ENCODE peak calls at places on chromosomes 12 and 14, in seven cellular contexts. O, K, G, S, Q, B and W are unnamed samples.

GRCh38 chr12:60752589-60752988 is 1156.8 kb downstream of the SLC16A7 start:
- DNase-seq in Q (no peak), O (no peak), B (no peak), G (no peak), K (no peak), S (no peak), W (no peak)

GRCh38 chr14:103108749-103109207 is 14.3 kb downstream of the EXOC3L4 start:
- DNase-seq in B (no peak), K (no peak), Q (no peak), G (peak; percentile 58), S (peak; percentile 52), O (no peak), W (no peak)

GRCh38 chr14:23281247-23281646 is 4.7 kb downstream of the HOMEZ start:
- DNase-seq in Q (no peak), G (no peak), K (no peak), B (no peak), O (no peak), S (no peak), W (no peak)

GRCh38 chr14:103753809-103754208 is 38.2 kb downstream of the ZFYVE21 start:
- DNase-seq in B (no peak), G (no peak), S (no peak), Q (no peak), O (no peak), K (no peak), W (no peak)

GRCh38 chr12:114221976-114222630 is 183.8 kb downstream of the TBX5 start:
- DNase-seq in K (no peak), O (no peak), Q (no peak), G (no peak), B (no peak), S (no peak), W (no peak)

GRCh38 chr12:62292761-62293446 is 32.7 kb downstream of the USP15 start:
- DNase-seq in B (no peak), K (no peak), G (peak; percentile 42), O (no peak), S (no peak), Q (no peak), W (no peak)

GRCh38 chr12:25200703-25201102 is 5.7 kb downstream of the ETFRF1 start:
- DNase-seq in G (no peak), K (no peak), Q (no peak), S (peak; percentile 11), B (no peak), O (no peak), W (no peak)

GRCh38 chr12:124767075-124767821 is 96.4 kb downstream of the SCARB1 start:
- DNase-seq in B (peak; percentile 80), S (peak; percentile 58), G (peak; percentile 67), O (peak; percentile 95), K (no peak), Q (no peak), W (peak; percentile 96)

GRCh38 chr14:24289649-24290283 is 9.8 kb downstream of the DHRS1 start:
- DNase-seq in G (no peak), S (no peak), K (no peak), B (no peak), Q (no peak), O (no peak), W (no peak)

GRCh38 chr14:35337557-35338255 is 45.5 kb downstream of the PSMA6 start:
- DNase-seq in O (no peak), S (no peak), Q (no peak), B (no peak), K (no peak), G (no peak), W (no peak)

DNA sequence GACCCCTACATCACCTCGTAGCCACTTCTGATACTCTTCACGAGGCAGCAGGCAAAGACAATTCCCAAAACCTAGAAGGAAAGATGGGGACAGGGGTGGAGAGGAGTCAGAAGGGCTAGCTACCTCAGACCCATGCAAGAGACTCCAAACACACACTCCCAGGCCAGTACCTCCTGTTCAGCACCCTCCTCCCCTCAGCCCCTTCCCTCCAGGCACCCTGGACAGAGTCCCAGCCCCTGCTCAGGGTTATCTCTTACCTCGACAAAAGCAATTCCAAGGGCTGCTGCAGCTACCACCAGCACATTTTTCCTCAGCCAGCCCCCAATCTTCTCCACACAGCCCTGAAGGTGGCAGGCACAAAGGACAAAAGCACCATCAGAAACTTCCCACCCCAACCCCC is 3.3 kb downstream of the CD63 start:
- DNase-seq in Q (no peak), B (no peak), S (no peak), K (no peak), O (no peak), G (no peak), W (no peak)
- H3K4me3 ChIP-seq in Q (no peak overlapping the region), B (no peak overlapping the region), S (peak overlapping the region; percentile 38), K (no peak overlapping the region), O (no peak overlapping the region), G (no peak overlapping the region), W (no peak overlapping the region)

GRCh38 chr14:37057776-37058175 is 114.6 kb downstream of the SLC25A21 start:
- DNase-seq in B (no peak), G (no peak), Q (no peak), K (no peak), S (no peak), O (no peak), W (no peak)
- TF ChIP-seq CTCF in B (no peak), G (no peak), Q (no peak), K (no peak), S (no peak), O (no peak), W (no peak)

DNA sequence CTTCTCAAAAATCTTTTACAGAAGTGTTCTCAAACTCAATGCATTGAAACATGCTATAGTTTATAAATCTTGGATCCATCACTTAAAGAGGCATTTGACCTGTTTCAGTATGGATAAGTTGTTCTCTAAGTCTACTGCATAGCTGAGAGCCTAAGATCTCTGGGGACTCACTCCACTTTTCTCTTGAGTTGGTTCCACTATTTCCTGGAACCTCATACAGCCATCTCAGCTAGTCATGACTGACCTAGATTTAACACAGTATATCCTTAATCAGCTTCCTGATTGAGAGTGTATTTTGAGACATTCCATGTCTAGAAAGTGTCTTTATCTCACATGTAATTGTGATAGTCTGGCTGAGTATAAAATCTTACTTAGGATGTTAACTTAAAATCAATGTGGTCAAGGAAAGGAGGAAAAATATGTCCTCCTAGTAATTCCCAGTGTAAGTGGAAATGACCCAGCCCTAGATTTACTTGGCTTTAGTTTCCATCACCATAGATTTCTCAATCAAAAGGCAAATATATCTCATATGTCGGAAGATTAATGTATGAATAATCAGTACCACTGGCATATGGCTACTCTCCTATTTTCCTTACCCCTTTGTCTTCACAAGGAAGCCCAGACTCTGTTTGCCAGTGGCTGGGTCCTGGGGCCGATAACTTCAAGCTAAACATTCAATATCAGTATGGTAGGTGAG is 61.9 kb downstream of the KICS2 start:
- DNase-seq in Q (no peak), S (peak; percentile 45), G (peak; percentile 84), O (no peak), K (no peak), B (no peak), W (no peak)
- H3K4me3 ChIP-seq in Q (no peak overlapping the region), S (no peak overlapping the region), G (no peak overlapping the region), O (no peak overlapping the region), K (no peak overlapping the region), B (no peak overlapping the region), W (no peak overlapping the region)

GRCh38 chr12:13203028-13203922 is 6.7 kb downstream of the EMP1 start:
- DNase-seq in K (no peak), O (no peak), Q (no peak), B (no peak), G (peak; percentile 72), S (no peak), W (peak; percentile 80)
- TF ChIP-seq CTCF in K (no peak), O (peak; percentile 20), Q (no peak), B (no peak), G (peak; percentile 41), S (peak; percentile 6), W (no peak)

DNA sequence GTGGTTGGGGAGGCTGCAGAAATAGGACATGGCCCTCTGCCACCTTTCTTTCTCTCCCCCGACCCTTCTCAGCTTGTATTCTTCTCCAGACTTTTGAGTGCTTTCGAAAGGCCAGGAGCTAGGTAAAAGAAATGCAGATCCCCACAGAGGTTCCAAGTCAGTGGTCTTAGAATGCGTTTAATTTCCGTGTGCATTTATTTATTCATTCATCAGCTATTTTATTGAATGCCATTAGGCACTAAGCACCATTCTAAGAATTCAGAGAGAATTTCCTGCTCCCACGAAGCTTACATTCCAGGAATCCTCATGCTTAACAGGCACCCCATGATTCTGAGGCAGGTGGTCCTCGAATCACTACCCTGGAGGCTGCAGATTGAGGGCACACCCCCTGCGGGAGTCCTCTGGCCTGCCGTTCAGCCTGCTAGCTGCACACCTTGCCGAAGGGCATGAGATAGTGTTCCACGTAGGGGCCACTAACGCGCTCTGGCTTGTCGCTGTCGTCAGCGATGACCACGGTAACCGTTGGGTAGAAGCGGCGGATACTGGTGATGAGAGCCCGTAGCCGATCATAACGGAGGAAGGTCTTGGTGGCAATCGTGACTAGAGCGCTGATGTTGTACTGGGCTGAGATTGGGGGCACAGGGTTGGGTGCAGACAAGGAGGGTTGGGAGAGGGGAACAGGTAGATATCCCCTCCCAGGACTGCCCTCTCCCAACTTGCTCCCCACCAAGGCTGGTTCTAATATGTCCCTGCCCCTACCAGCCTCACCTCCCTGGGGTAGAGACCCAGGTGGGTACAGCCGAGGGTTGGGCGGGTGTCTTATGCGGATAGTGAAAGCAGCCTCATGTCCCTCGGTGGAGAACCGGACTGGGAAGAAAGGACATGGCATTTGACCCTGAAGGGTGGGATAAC is 4.5 kb downstream of the B4GALNT1 start:
- DNase-seq in S (no peak), O (no peak), G (no peak), Q (peak; percentile 41), B (no peak), K (no peak), W (peak; percentile 81)
- H3K4me3 ChIP-seq in S (no peak overlapping the region), O (no peak overlapping the region), G (no peak overlapping the region), Q (no peak overlapping the region), B (no peak overlapping the region), K (no peak overlapping the region), W (no peak overlapping the region)